ENCODE peak calls at places on chromosomes 4 and X, in eight cellular contexts. C is heart left ventricle, B is gastrocnemius medialis, P is adrenal gland, S is transverse colon, T is HepG2, O is erythroblast, F is IMR-90. I is an unnamed sample.

GRCh38 chr4:25813705-25814104 is 49.1 kb downstream of the SEL1L3 start:
- DNase-seq in C (no peak), B (no peak), P (peak), S (no peak), T (peak), O (no peak), F (peak), I (no peak)

GRCh38 chrX:69627744-69628143 is 11.8 kb downstream of the EDA start:
- DNase-seq in C (no peak), B (no peak), P (no peak), S (no peak), T (no peak), O (no peak), F (no peak), I (no peak)

GRCh38 chr4:125041372-125041930 is 273.3 kb upstream of the FAT4 start:
- DNase-seq in C (no peak), B (no peak), P (no peak), S (no peak), T (no peak), O (no peak), F (no peak), I (no peak)

GRCh38 chr4:84531689-84532088 is 32.6 kb upstream of the NKX6-1 start:
- DNase-seq in C (no peak), B (no peak), P (no peak), S (no peak), T (no peak), O (no peak), F (no peak), I (no peak)

GRCh38 chr4:97496298-97496873 is 646.9 kb downstream of the STPG2 start:
- DNase-seq in C (no peak), B (no peak), P (no peak), S (no peak), T (no peak), O (no peak), F (no peak), I (no peak)

GRCh38 chr4:153248641-153249198 is 44.5 kb downstream of the TRIM2 start:
- DNase-seq in C (peak), B (no peak), P (no peak), S (no peak), T (no peak), O (no peak), F (no peak), I (no peak)

GRCh38 chr4:153345011-153345981 is 808 bp downstream of the MND1 start:
- DNase-seq in C (peak), B (no peak), P (peak), S (peak), T (peak), O (peak), F (peak), I (no peak)

GRCh38 chrX:10697552-10697951 is 77.2 kb upstream of the MID1 start:
- DNase-seq in C (no peak), B (no peak), P (no peak), S (no peak), T (no peak), O (no peak), F (no peak), I (no peak)

GRCh38 chr4:82898322-82899243 is 2.0 kb upstream of the THAP9 start:
- DNase-seq in C (no peak), B (no peak), P (peak), S (no peak), T (no peak), O (peak), F (peak), I (no peak)

GRCh38 chrX:10722804-10723364 is 102.5 kb upstream of the MID1 start:
- DNase-seq in C (peak), B (peak), P (peak), S (peak), T (no peak), O (peak), F (peak), I (no peak)

GRCh38 chrX:19702856-19703255 is 184.5 kb downstream of the SH3KBP1 start:
- DNase-seq in C (no peak), B (no peak), P (no peak), S (no peak), T (no peak), O (no peak), F (no peak), I (no peak)

GRCh38 chr4:10296730-10297129 is 160.5 kb downstream of the ZNF518B start:
- DNase-seq in C (no peak), B (no peak), P (no peak), S (no peak), T (no peak), O (no peak), F (no peak), I (no peak)

GRCh38 chr4:52907510-52907909 is 45.4 kb downstream of the RASL11B start:
- DNase-seq in C (no peak), B (no peak), P (no peak), S (no peak), T (no peak), O (no peak), F (peak), I (no peak)

GRCh38 chr4:190121759-190122158 is 51.8 kb upstream of the DUX4 start:
- DNase-seq in C (no peak), B (no peak), P (no peak), S (no peak), T (no peak), O (no peak), F (no peak), I (no peak)

GRCh38 chr4:40335508-40335860 is 351 bp downstream of the CHRNA9 start:
- DNase-seq in C (no peak), B (no peak), P (no peak), S (no peak), T (no peak), O (no peak), F (peak), I (no peak)

GRCh38 chr4:4387531-4388311 is 819 bp downstream of the NSG1 start:
- DNase-seq in C (no peak), B (no peak), P (no peak), S (no peak), T (no peak), O (no peak), F (no peak), I (no peak)

GRCh38 chr4:177574446-177574845 is 132.2 kb upstream of the AGA start:
- DNase-seq in C (no peak), B (no peak), P (no peak), S (no peak), T (no peak), O (no peak), F (no peak), I (no peak)

GRCh38 chr4:41257901-41258300 is 1.2 kb downstream of the UCHL1 start:
- DNase-seq in C (no peak), B (no peak), P (no peak), S (no peak), T (no peak), O (no peak), F (no peak), I (no peak)

GRCh38 chrX:88613338-88613737 is 133.7 kb upstream of the CPXCR1 start:
- DNase-seq in C (no peak), B (no peak), P (peak), S (no peak), T (peak), O (no peak), F (no peak), I (no peak)

GRCh38 chrX:13653022-13653693 is at the start of gene TCEANC:
- DNase-seq in C (peak), B (peak), P (peak), S (peak), T (peak), O (peak), F (peak), I (peak)
- TF ChIP-seq POLR2A in C (no peak), B (peak), P (peak), S (peak), T (peak), O (peak), F (peak), I (peak)

GRCh38 chr4:7909463-7909862 is 30.2 kb downstream of the AFAP1 start:
- DNase-seq in C (no peak), B (no peak), P (no peak), S (no peak), T (peak), O (no peak), F (no peak), I (no peak)

GRCh38 chr4:7908668-7909067 is 31.0 kb downstream of the AFAP1 start:
- DNase-seq in C (no peak), B (no peak), P (no peak), S (no peak), T (no peak), O (no peak), F (no peak), I (no peak)

GRCh38 chr4:7910721-7911015 is 29.0 kb downstream of the AFAP1 start:
- DNase-seq in C (no peak), B (no peak), P (no peak), S (no peak), T (no peak), O (no peak), F (no peak), I (no peak)

GRCh38 chr4:7911044-7911578 is 28.6 kb downstream of the AFAP1 start:
- DNase-seq in C (peak), B (no peak), P (peak), S (no peak), T (no peak), O (no peak), F (peak), I (no peak)

DNA sequence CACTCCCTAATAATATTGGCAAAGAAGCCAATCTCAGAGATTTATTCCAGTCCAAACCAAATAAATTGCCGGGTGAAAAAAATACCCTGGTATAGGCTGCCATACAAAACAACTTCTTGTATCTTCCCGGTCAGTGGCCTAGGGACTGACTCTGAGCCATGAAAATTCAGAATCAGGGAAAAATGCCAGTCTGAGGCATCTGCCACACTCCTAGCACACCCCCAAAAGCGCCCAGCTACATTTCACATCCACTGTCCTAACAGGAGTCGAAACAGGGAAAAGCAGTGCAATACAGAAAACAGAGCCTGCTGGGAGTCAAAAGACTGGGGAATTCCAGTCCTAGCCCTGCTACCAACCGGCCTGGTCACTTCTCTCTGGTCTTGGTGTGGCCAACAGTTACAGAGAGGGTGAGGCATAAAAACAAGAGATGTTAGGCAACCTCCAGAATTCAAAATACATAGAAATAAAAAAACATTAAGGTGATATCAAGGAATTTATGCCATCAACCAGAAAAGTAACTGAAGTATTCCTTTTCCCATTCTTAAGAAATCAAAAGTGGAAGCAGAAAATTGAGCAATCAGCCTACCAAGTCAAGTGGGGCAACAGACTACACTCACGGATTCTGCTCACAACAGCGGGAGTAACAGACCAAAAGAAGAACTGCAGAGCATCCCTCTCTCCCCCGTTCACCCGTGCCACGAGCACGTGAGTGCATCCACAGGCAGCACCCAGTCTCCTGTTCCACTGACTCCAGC is 29.5 kb downstream of the AFAP1 start:
- DNase-seq in C (no peak), B (no peak), P (no peak), S (no peak), T (no peak), O (no peak), F (peak), I (no peak)
- TF ChIP-seq POLR2A in C (no peak), B (no peak), P (no peak), S (no peak), T (no peak), O (no peak), F (no peak), I (no peak)

DNA sequence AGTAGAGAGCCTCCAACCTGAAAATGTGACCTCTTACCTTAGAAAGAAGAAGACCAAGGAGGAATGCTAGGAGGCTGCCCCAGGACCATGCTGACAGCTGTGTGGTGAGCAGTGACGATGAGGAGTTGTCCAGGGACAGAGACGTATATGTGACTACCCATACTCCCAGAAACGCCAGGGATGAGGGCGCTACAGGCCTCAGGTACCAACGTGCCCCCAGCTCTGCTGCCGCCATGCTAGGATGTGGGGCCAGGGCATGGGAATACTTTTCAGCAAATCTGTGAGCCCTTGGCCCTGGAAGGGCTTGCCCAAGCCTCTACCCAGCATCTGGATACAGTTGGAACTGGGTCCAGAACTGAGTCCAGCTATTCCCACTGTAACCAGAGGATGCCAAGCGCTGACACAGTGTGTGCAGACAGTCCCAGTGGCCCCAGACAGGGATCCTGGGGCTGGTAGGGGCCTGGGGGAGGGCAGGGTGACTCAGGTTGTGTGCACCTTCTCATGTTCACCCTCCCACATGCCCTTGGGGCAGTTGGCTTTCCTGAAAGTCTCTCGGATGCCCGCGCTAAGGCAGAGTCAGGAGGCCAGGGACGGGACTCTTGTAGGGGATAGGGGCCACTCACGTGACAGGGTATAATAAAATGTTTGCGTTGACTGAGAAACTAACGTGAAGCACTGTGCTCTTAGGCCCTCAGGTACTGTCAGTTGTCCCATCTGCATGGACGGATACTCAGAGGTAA is 23.9 kb upstream of the FAM193A start:
- DNase-seq in C (no peak), B (no peak), P (no peak), S (no peak), T (no peak), O (no peak), F (no peak), I (no peak)
- TF ChIP-seq POLR2A in C (no peak), B (no peak), P (no peak), S (no peak), T (no peak), O (no peak), F (no peak), I (no peak)

DNA sequence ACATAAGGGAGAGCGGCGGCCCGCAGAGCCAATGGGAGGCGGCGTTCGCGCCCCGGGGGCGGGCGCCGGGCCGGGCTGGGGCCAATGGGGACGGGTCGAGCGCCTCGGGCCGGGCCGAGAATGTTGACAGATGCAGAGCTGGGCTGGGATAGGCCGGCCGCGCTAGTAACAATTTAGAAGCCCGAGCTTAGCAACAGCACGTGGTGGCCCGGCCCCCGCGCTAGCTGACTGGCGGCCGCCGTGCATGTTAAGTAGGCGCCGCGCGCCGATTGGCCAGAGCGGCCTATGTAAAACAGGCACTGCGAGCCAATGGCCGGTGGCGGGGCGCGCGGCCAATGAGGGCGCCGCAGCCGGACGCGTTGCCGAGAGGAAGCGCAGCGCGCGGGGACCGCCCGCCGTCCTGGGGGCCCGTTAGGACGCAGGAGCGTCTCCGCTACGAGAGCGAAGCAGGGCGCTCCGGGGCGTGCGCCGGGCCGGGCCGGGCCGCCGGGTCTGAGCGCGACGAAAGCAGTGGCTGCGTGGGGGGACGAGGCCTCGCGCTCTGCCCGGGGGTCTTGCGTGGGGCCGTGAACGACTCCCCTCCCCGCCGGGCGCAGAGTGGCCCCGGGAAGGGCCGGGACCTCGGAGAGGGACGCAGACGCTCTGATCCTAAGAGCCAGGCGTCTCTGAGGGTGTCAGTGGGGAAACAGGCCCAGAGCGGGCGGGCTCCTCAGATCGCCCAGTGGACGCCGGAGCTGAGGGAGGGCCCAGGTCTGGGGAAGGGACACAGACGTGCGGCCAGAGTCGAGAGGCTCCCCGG is 435 bp upstream of the MXD4 start:
- DNase-seq in C (peak), B (peak), P (peak), S (peak), T (peak), O (peak), F (peak), I (peak)
- TF ChIP-seq POLR2A in C (peak), B (peak), P (peak), S (peak), T (peak), O (peak), F (peak), I (peak)